ENCODE peak calls at places on chromosome 4, in six cellular contexts. W is lung, L is mammary epithelial cell, U is AG09309, Y is endothelial cell of umbilical vein, R is HCT116. O is an unnamed sample.
A peak's percentile ranks its signal among the peaks of the same experiment; 100 is the strongest.

GRCh38 chr4:85736576-85736975 is 261.6 kb downstream of the ARHGAP24 start:
- DNase-seq in W (no peak), L (no peak), U (no peak), Y (no peak), R (no peak), O (no peak)

GRCh38 chr4:103067841-103068547 is 8.6 kb downstream of the SLC9B2 start:
- DNase-seq in W (no peak), L (peak; percentile 48), U (no peak), Y (no peak), R (no peak), O (no peak)

GRCh38 chr4:106978046-106978774 is 57.9 kb downstream of the DKK2 start:
- DNase-seq in W (no peak), L (no peak), U (no peak), Y (no peak), R (no peak), O (no peak)

GRCh38 chr4:69546121-69546520 is 50.4 kb upstream of the UGT2B4 start:
- DNase-seq in W (no peak), L (peak; percentile 30), U (no peak), Y (no peak), R (no peak), O (no peak)

GRCh38 chr4:186676531-186677158 is 47.0 kb downstream of the FAT1 start:
- DNase-seq in W (no peak), L (peak; percentile 81), U (peak; percentile 46), Y (no peak), R (no peak), O (no peak)

GRCh38 chr4:165154482-165154881 is 41.8 kb upstream of the TMEM192 start:
- DNase-seq in W (no peak), L (no peak), U (no peak), Y (no peak), R (no peak), O (no peak)

GRCh38 chr4:4608214-4608537 is 66.3 kb upstream of the STX18 start:
- DNase-seq in W (no peak), L (no peak), U (no peak), Y (no peak), R (no peak), O (no peak)

GRCh38 chr4:111040904-111041303 is 418.0 kb upstream of the PITX2 start:
- DNase-seq in W (no peak), L (peak; percentile 48), U (no peak), Y (no peak), R (no peak), O (no peak)

GRCh38 chr4:113869743-113870375 is 108.3 kb upstream of the CAMK2D start:
- DNase-seq in W (no peak), L (peak; percentile 90), U (no peak), Y (peak; percentile 27), R (peak; percentile 1), O (no peak)

GRCh38 chr4:20684852-20685763 is 15.2 kb upstream of the PACRGL start:
- DNase-seq in W (no peak), L (no peak), U (no peak), Y (peak; percentile 40), R (no peak), O (no peak)

GRCh38 chr4:146852365-146852764 is 93.3 kb downstream of the TTC29 start:
- DNase-seq in W (no peak), L (no peak), U (no peak), Y (no peak), R (no peak), O (no peak)

DNA sequence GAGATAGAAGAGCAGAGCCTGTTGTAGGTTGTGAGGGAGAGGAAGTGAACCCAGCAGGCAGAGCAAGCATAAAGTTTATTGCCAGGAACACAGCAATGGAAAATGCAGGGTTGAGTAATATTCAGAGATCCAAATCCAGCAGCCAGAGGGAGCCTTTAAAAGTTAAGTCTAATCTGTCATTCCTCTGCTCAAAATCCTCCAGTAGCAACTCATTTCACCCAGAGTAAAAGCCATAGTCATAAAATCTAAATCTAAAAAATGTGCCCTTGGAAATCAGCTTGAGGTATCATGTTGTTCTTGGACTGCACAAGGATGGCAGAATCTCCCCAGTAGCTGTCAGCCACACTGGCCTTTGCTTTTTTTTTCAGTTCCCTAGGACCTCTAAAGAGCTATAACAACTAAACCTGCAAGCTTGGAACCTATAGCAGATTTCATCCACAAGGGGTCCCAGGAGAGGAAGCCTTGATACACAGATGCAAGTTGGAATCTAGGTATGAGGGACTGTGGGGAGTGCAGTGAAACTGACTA is 62.9 kb upstream of the FRAS1 start:
- DNase-seq in W (no peak), L (peak; percentile 47), U (peak; percentile 13), Y (peak; percentile 69), R (peak; percentile 71), O (no peak)
- H3K4me3 ChIP-seq in W (no peak overlapping the region), L (no peak overlapping the region), U (no peak overlapping the region), Y (no peak overlapping the region), R (no peak overlapping the region), O (no peak overlapping the region)

GRCh38 chr4:6963139-6963611 is 53.5 kb downstream of the TBC1D14 start:
- DNase-seq in W (no peak), L (no peak), U (no peak), Y (peak; percentile 33), R (no peak), O (no peak)
- H3K4me3 ChIP-seq in W (no peak overlapping the region), L (no peak overlapping the region), U (no peak overlapping the region), Y (no peak overlapping the region), R (no peak overlapping the region), O (no peak overlapping the region)

DNA sequence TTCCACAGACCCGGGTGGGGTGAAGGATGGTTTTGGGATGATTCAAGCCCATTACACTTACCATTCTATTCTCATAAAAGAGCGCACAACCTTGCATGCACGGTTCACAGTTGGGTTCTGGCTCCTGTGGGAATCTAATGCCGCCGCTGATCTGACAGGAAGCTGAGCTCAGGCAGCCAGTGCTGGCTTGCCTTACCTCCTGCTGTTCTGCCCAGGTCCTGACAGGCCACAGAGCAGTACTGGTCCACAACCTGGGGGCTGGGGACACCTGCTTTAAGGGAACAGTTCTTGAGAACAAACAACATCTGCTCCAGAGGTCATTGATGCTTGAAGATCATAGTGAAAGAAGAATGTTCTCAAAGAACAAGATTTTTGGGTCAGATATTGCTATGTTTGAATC is 8.0 kb upstream of the HS3ST1 start:
- DNase-seq in W (no peak), L (peak; percentile 63), U (no peak), Y (no peak), R (no peak), O (no peak)
- H3K4me3 ChIP-seq in W (no peak overlapping the region), L (no peak overlapping the region), U (no peak overlapping the region), Y (no peak overlapping the region), R (no peak overlapping the region), O (no peak overlapping the region)

GRCh38 chr4:77989986-77990385 is 67.1 kb upstream of the FRAS1 start:
- DNase-seq in W (no peak), L (no peak), U (no peak), Y (no peak), R (no peak), O (no peak)

GRCh38 chr4:77996076-77996475 is 61.0 kb upstream of the FRAS1 start:
- DNase-seq in W (no peak), L (no peak), U (no peak), Y (no peak), R (no peak), O (no peak)

GRCh38 chr4:77990904-77991358 is 66.2 kb upstream of the FRAS1 start:
- DNase-seq in W (no peak), L (no peak), U (no peak), Y (no peak), R (no peak), O (no peak)

GRCh38 chr4:77990456-77990855 is 66.7 kb upstream of the FRAS1 start:
- DNase-seq in W (no peak), L (no peak), U (no peak), Y (no peak), R (no peak), O (no peak)
- H3K4me3 ChIP-seq in W (no peak overlapping the region), L (no peak overlapping the region), U (no peak overlapping the region), Y (no peak overlapping the region), R (no peak overlapping the region), O (no peak overlapping the region)

GRCh38 chr4:8335848-8336247 is 66.3 kb downstream of the HTRA3 start:
- DNase-seq in W (no peak), L (no peak), U (no peak), Y (no peak), R (no peak), O (no peak)
- H3K4me3 ChIP-seq in W (no peak overlapping the region), L (no peak overlapping the region), U (no peak overlapping the region), Y (no peak overlapping the region), R (no peak overlapping the region), O (no peak overlapping the region)

DNA sequence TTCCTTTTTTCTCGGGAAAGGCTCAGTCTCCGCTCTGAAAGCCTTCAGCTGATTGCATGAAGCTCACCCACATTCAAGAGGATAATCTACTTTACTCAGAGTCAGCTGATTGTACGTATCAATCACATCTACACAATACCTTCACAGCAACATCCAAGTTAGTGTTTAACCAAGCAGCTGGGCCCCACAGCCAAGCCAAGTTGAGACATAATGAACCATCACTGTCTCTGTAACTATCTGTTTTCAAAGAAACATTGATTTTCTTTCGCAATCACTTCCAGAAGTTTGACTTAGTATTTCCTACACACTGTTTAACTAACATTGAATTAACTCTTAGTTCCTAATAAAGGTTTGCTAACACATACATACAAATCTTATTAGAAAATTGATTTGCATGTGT is 40.3 kb downstream of the RWDD4 start:
- DNase-seq in W (no peak), L (no peak), U (no peak), Y (no peak), R (no peak), O (no peak)
- H3K4me3 ChIP-seq in W (no peak overlapping the region), L (no peak overlapping the region), U (no peak overlapping the region), Y (no peak overlapping the region), R (no peak overlapping the region), O (no peak overlapping the region)

DNA sequence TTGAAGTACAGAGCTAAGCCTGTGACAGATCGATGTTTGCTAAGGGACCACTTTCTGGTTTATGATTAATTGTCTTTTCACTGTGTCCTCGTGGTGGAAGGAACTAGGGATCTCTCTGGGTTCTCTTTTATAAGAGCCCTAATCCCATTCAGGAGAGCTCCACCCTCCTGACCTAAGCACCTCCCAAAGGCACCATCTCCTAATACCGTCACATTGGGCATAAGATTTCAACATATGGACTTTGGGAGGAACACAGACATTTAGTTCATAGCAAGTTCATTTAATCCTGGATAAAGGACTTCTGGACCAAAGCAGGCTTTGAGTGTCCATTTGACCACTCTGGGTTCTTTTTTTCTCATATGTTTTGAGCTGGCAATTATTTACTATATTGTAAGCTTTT is 136.9 kb upstream of the IL15 start:
- DNase-seq in W (no peak), L (no peak), U (no peak), Y (no peak), R (no peak), O (no peak)
- H3K4me3 ChIP-seq in W (no peak overlapping the region), L (no peak overlapping the region), U (no peak overlapping the region), Y (no peak overlapping the region), R (no peak overlapping the region), O (no peak overlapping the region)

GRCh38 chr4:152559641-152560040 is 23.7 kb upstream of the FBXW7 start:
- DNase-seq in W (no peak), L (no peak), U (no peak), Y (no peak), R (no peak), O (no peak)

GRCh38 chr4:152554742-152555141 is 18.9 kb upstream of the FBXW7 start:
- DNase-seq in W (no peak), L (no peak), U (no peak), Y (no peak), R (no peak), O (no peak)

GRCh38 chr4:152556283-152556682 is 20.4 kb upstream of the FBXW7 start:
- DNase-seq in W (no peak), L (no peak), U (no peak), Y (no peak), R (no peak), O (no peak)

DNA sequence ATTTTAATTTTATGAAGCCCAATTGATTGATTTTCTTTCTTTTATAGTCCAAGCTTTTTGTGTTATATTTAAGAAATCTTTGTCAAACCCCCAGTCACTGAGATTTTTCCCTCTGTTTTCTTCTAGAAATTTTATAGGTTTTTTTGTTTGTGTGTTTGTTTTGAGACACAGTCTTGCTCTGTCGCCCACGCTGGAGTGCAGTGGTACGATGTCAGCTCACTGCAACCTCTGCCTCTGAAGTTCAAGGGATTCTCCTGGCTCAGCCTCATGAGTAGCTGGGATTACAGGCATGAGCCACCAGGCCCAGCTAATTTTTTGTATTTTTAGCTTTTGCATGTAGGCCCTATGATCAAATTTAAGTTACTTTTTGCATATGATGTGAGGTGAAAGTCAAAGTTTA is 20.9 kb upstream of the FBXW7 start:
- DNase-seq in W (no peak), L (no peak), U (no peak), Y (no peak), R (no peak), O (no peak)
- H3K4me3 ChIP-seq in W (no peak overlapping the region), L (no peak overlapping the region), U (no peak overlapping the region), Y (no peak overlapping the region), R (no peak overlapping the region), O (no peak overlapping the region)

O was measured in RWPE2.